ENCODE peak calls at places on chromosomes 11 and 22, in four cellular contexts. L is PC-3, Q is neural progenitor cell, K is transverse colon. S is an unnamed sample.

GRCh38 chr11:61334434-61335354 is 1.7 kb downstream of the TKFC start:
- DNase-seq in K (no peak), Q (no peak), L (peak; percentile 60), S (peak; percentile 46)

GRCh38 chr11:19881185-19881584 is 168.5 kb downstream of the NAV2 start:
- DNase-seq in K (no peak), L (no peak), Q (no peak), S (no peak)

GRCh38 chr11:122268601-122269130 is 152.7 kb upstream of the BLID start:
- DNase-seq in L (peak; percentile 52), Q (no peak), K (no peak), S (no peak)

GRCh38 chr11:129766858-129767604 is 48.6 kb upstream of the TMEM45B start:
- DNase-seq in L (peak; percentile 69), Q (peak; percentile 63), K (peak; percentile 37), S (peak; percentile 31)

GRCh38 chr11:69240332-69241074 is 53.5 kb upstream of the MYEOV start:
- DNase-seq in K (peak; percentile 60), Q (peak; percentile 42), L (peak; percentile 56), S (no peak)

GRCh38 chr22:41181349-41182241 is 23.5 kb upstream of the L3MBTL2 start:
- DNase-seq in Q (no peak), K (peak; percentile 37), L (peak; percentile 49), S (peak; percentile 55)

GRCh38 chr11:109439684-109440083 is 17.7 kb downstream of the C11orf87 start:
- DNase-seq in L (no peak), Q (no peak), K (no peak), S (no peak)

GRCh38 chr11:68533945-68534344 is 73.4 kb downstream of the PPP6R3 start:
- DNase-seq in L (no peak), K (no peak), Q (no peak), S (no peak)

GRCh38 chr11:69558519-69558941 is 77.1 kb downstream of the LINC01488 start:
- DNase-seq in L (no peak), Q (no peak), K (no peak), S (no peak)

GRCh38 chr22:40054486-40054885 is 59.7 kb downstream of the FAM83F start:
- DNase-seq in Q (no peak), K (no peak), L (no peak), S (no peak)

GRCh38 chr22:28395920-28396447 is 283.7 kb downstream of the TTC28 start:
- DNase-seq in K (no peak), L (peak; percentile 4), Q (no peak), S (no peak)

GRCh38 chr11:75737314-75737713 is 19.7 kb downstream of the MOGAT2 start:
- DNase-seq in K (no peak), Q (no peak), L (no peak), S (no peak)

GRCh38 chr11:67996051-67996450 is 7.8 kb downstream of the UNC93B1 start:
- DNase-seq in K (no peak), Q (no peak), L (no peak), S (no peak)

GRCh38 chr11:102780491-102780918 is at the start of gene MMP10:
- DNase-seq in L (peak; percentile 92), K (no peak), Q (peak; percentile 76), S (no peak)

GRCh38 chr11:2525941-2526807 is 81.4 kb downstream of the KCNQ1 start:
- DNase-seq in L (no peak), K (peak; percentile 46), Q (no peak), S (no peak)

GRCh38 chr11:107307991-107308390 is 149.6 kb downstream of the CWF19L2 start:
- DNase-seq in L (no peak), Q (no peak), K (no peak), S (no peak)

GRCh38 chr22:28341001-28341400 is 338.6 kb downstream of the TTC28 start:
- DNase-seq in K (no peak), L (peak; percentile 4), Q (no peak), S (peak; percentile 46)

GRCh38 chr11:111193924-111194490 is 51.5 kb upstream of the POU2AF2 start:
- DNase-seq in K (no peak), L (peak; percentile 53), Q (no peak), S (peak; percentile 70)

GRCh38 chr11:57391546-57391945 is 1.1 kb upstream of the PRG2 start:
- DNase-seq in L (no peak), Q (no peak), K (no peak), S (peak; percentile 28)

GRCh38 chr22:23533328-23533762 is 46.7 kb downstream of the IGLL1 start:
- DNase-seq in Q (peak; percentile 91), L (no peak), K (no peak), S (no peak)

GRCh38 chr11:26234451-26234850 is 97.5 kb upstream of the ANO3 start:
- DNase-seq in L (peak; percentile 89), K (no peak), Q (no peak), S (no peak)

GRCh38 chr11:120128392-120129172 is 9.3 kb downstream of the TRIM29 start:
- DNase-seq in Q (no peak), K (peak; percentile 91), L (peak; percentile 90), S (no peak)

GRCh38 chr11:46200537-46201281 is 76.8 kb upstream of the CREB3L1 start:
- DNase-seq in K (no peak), L (peak; percentile 61), Q (no peak), S (no peak)

GRCh38 chr22:32803020-32803758 is 1.7 kb downstream of the TIMP3 start:
- DNase-seq in L (no peak), Q (peak; percentile 40), K (no peak), S (peak; percentile 52)

GRCh38 chr22:28658448-28658847 is 21.2 kb downstream of the TTC28 start:
- DNase-seq in L (no peak), Q (no peak), K (no peak), S (no peak)

GRCh38 chr11:36478700-36479329 is 31.3 kb downstream of the TRAF6 start:
- DNase-seq in L (peak; percentile 76), K (peak; percentile 30), Q (peak; percentile 75), S (peak; percentile 47)

GRCh38 chr11:104259121-104259610 is 95.2 kb upstream of the PDGFD start:
- DNase-seq in L (no peak), K (no peak), Q (no peak), S (no peak)

GRCh38 chr22:25357056-25357455 is 137.6 kb downstream of the CRYBB2 start:
- DNase-seq in K (no peak), Q (no peak), L (no peak), S (no peak)

GRCh38 chr22:50526849-50527801 is 1.7 kb upstream of the SCO2 start:
- DNase-seq in L (peak; percentile 37), Q (peak; percentile 24), K (peak; percentile 74), S (peak; percentile 77)

GRCh38 chr22:44582016-44582415 is 84.0 kb upstream of the RTL6 start:
- DNase-seq in K (no peak), L (no peak), Q (no peak), S (no peak)

GRCh38 chr11:13054278-13054677 is 45.2 kb downstream of the RASSF10 start:
- DNase-seq in L (peak; percentile 12), K (no peak), Q (no peak), S (no peak)

GRCh38 chr11:124799384-124800225 is 601 bp downstream of the MSANTD2 start:
- DNase-seq in Q (peak; percentile 87), K (peak; percentile 41), L (peak; percentile 33), S (no peak)

GRCh38 chr11:112343368-112344039 is 82.8 kb upstream of the PLET1 start:
- DNase-seq in K (no peak), Q (no peak), L (peak; percentile 40), S (no peak)

GRCh38 chr11:1729692-1730011 is 20.7 kb downstream of the IFITM10 start:
- DNase-seq in L (peak; percentile 6), K (no peak), Q (no peak), S (no peak)

GRCh38 chr11:70230151-70230839 is 27.2 kb downstream of the FADD start:
- DNase-seq in K (no peak), L (no peak), Q (no peak), S (no peak)

GRCh38 chr11:58787903-58788302 is 56.2 kb upstream of the GLYAT start:
- DNase-seq in K (no peak), L (peak; percentile 80), Q (no peak), S (no peak)

GRCh38 chr22:36528795-36529718 is at the start of gene EIF3D:
- DNase-seq in K (peak; percentile 99), L (peak; percentile 98), Q (peak; percentile 99), S (peak; percentile 100)
- TF ChIP-seq CTCF in K (no peak), L (no peak), Q (no peak), S (peak; percentile 37)

GRCh38 chr11:73598719-73599379 is 937 bp upstream of the FAM168A start:
- DNase-seq in Q (no peak), K (no peak), L (no peak), S (no peak)

GRCh38 chr11:73596547-73596946 is 1.4 kb downstream of the FAM168A start:
- DNase-seq in K (no peak), Q (no peak), L (no peak), S (no peak)

GRCh38 chr11:73592640-73593039 is 5.3 kb downstream of the FAM168A start:
- DNase-seq in L (no peak), Q (no peak), K (no peak), S (no peak)

GRCh38 chr11:73597340-73597955 is 464 bp downstream of the FAM168A start:
- DNase-seq in L (no peak), K (no peak), Q (no peak), S (no peak)

GRCh38 chr11:73597956-73598718 is at the start of gene FAM168A:
- DNase-seq in K (peak; percentile 97), Q (peak; percentile 98), L (peak; percentile 97), S (peak; percentile 88)
- TF ChIP-seq CTCF in K (peak; percentile 34), Q (peak; percentile 42), L (no peak), S (no peak)

GRCh38 chr11:4605057-4605456 is 3.0 kb downstream of the TRIM68 start:
- DNase-seq in Q (no peak), K (no peak), L (no peak), S (no peak)
- TF ChIP-seq CTCF in Q (no peak), K (no peak), L (no peak), S (no peak)

GRCh38 chr22:42651134-42651533 is 1.9 kb upstream of the CYB5R3 start:
- DNase-seq in L (peak; percentile 50), K (no peak), Q (no peak), S (no peak)

GRCh38 chr22:42646569-42647525 is 2.3 kb downstream of the CYB5R3 start:
- DNase-seq in K (peak; percentile 61), L (no peak), Q (no peak), S (no peak)

GRCh38 chr22:42648368-42649260 is 578 bp downstream of the CYB5R3 start:
- DNase-seq in L (peak; percentile 37), Q (no peak), K (peak; percentile 89), S (peak; percentile 59)

GRCh38 chr22:42648017-42648367 is 1.2 kb downstream of the CYB5R3 start:
- DNase-seq in K (no peak), Q (no peak), L (no peak), S (no peak)

DNA sequence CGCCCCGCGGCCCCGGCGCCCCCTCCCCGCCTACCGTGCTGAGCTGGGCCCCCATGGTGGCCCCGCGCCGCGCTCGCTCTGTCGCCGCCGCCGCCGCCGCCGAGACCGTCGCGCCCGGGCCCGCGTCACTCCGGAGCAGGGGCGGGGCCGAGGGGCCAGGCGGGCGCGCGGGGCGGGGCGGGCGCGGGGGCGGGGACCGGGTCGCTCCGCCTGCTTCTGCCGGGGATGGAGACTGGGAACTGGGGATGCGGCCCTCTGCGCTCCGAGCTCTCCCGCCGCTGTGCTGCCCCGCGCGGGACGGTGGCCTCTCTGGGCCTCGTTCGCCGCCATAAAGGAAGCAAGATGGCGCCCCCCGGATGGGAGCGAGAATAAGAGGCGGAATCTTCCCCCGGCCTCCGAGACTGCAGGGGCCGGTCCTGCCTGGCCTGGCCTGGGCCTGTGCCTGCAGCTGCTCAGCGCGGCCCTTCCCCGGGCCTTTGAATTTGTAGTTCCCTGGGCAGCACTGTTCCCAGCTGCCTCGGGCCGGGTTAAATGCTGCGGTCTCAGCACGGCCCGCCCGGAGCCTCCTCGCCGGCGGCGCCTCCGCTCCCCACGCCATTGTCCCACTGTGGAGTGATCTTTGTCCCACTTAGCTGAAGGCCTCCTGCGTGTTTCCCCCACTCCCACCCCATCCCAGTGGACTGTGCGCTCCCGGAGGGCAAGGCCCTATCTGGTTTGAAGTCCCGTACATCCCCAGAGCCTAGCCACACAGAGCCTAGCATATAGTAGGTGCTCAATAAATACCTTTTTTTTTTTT is at the start of gene CYB5R3:
- DNase-seq in L (peak; percentile 55), Q (peak; percentile 93), K (peak; percentile 88), S (peak; percentile 40)
- TF ChIP-seq CTCF in L (no peak), Q (no peak), K (no peak), S (no peak)